ENCODE peak calls at places on chromosomes 4 and X, in eight cellular contexts. One of them, this sample, is unnamed.

GRCh38 chr4:96035727-96036126 is 195.8 kb downstream of the PDHA2 start:
- DNase-seq in activated T-helper 1 cell treated with anti-CD3 and anti-CD28 coated beads, Interleukin-2, amount 50 U/mL, for 16 hours: no peak
- DNase-seq in fibroblast of villous mesenchyme: peak
- DNase-seq in brain microvascular endothelial cell: peak
- DNase-seq in stimulated activated naive B cell treated with anti-CD40 and anti-IgM and Interleukin-4, amounts not matched to agents 10 μg/mL and 1 μg/mL and 100 μg/mL, for 72 hours: no peak
- DNase-seq in upper lobe of right lung: no peak
- DNase-seq in psoas muscle: no peak
- DNase-seq in SK-MEL-5: peak
- DNase-seq in this sample: no peak

GRCh38 chr4:113513376-113513775 is 248.2 kb downstream of the CAMK2D start:
- DNase-seq in activated T-helper 1 cell treated with anti-CD3 and anti-CD28 coated beads, Interleukin-2, amount 50 U/mL, for 16 hours: no peak
- DNase-seq in fibroblast of villous mesenchyme: no peak
- DNase-seq in brain microvascular endothelial cell: no peak
- DNase-seq in stimulated activated naive B cell treated with anti-CD40 and anti-IgM and Interleukin-4, amounts not matched to agents 10 μg/mL and 1 μg/mL and 100 μg/mL, for 72 hours: no peak
- DNase-seq in upper lobe of right lung: no peak
- DNase-seq in psoas muscle: no peak
- DNase-seq in SK-MEL-5: no peak
- DNase-seq in this sample: no peak

GRCh38 chr4:61740950-61741638 is 541.0 kb downstream of the ADGRL3 start:
- DNase-seq in activated T-helper 1 cell treated with anti-CD3 and anti-CD28 coated beads, Interleukin-2, amount 50 U/mL, for 16 hours: no peak
- DNase-seq in fibroblast of villous mesenchyme: no peak
- DNase-seq in brain microvascular endothelial cell: no peak
- DNase-seq in stimulated activated naive B cell treated with anti-CD40 and anti-IgM and Interleukin-4, amounts not matched to agents 10 μg/mL and 1 μg/mL and 100 μg/mL, for 72 hours: no peak
- DNase-seq in upper lobe of right lung: no peak
- DNase-seq in psoas muscle: no peak
- DNase-seq in SK-MEL-5: no peak
- DNase-seq in this sample: no peak

GRCh38 chr4:121100093-121100775 is 27.9 kb upstream of the NDNF start:
- DNase-seq in activated T-helper 1 cell treated with anti-CD3 and anti-CD28 coated beads, Interleukin-2, amount 50 U/mL, for 16 hours: no peak
- DNase-seq in fibroblast of villous mesenchyme: no peak
- DNase-seq in brain microvascular endothelial cell: no peak
- DNase-seq in stimulated activated naive B cell treated with anti-CD40 and anti-IgM and Interleukin-4, amounts not matched to agents 10 μg/mL and 1 μg/mL and 100 μg/mL, for 72 hours: no peak
- DNase-seq in upper lobe of right lung: no peak
- DNase-seq in psoas muscle: no peak
- DNase-seq in SK-MEL-5: no peak
- DNase-seq in this sample: no peak

GRCh38 chr4:42280327-42281095 is 116.8 kb upstream of the SHISA3 start:
- DNase-seq in activated T-helper 1 cell treated with anti-CD3 and anti-CD28 coated beads, Interleukin-2, amount 50 U/mL, for 16 hours: no peak
- DNase-seq in fibroblast of villous mesenchyme: peak
- DNase-seq in brain microvascular endothelial cell: peak
- DNase-seq in stimulated activated naive B cell treated with anti-CD40 and anti-IgM and Interleukin-4, amounts not matched to agents 10 μg/mL and 1 μg/mL and 100 μg/mL, for 72 hours: no peak
- DNase-seq in upper lobe of right lung: no peak
- DNase-seq in psoas muscle: no peak
- DNase-seq in SK-MEL-5: peak
- DNase-seq in this sample: no peak

GRCh38 chr4:2850966-2851782 is 7.5 kb downstream of the ADD1 start:
- DNase-seq in activated T-helper 1 cell treated with anti-CD3 and anti-CD28 coated beads, Interleukin-2, amount 50 U/mL, for 16 hours: no peak
- DNase-seq in fibroblast of villous mesenchyme: peak
- DNase-seq in brain microvascular endothelial cell: no peak
- DNase-seq in stimulated activated naive B cell treated with anti-CD40 and anti-IgM and Interleukin-4, amounts not matched to agents 10 μg/mL and 1 μg/mL and 100 μg/mL, for 72 hours: no peak
- DNase-seq in upper lobe of right lung: no peak
- DNase-seq in psoas muscle: no peak
- DNase-seq in SK-MEL-5: no peak
- DNase-seq in this sample: no peak

GRCh38 chr4:732480-732879 is 26.8 kb downstream of the PCGF3 start:
- DNase-seq in activated T-helper 1 cell treated with anti-CD3 and anti-CD28 coated beads, Interleukin-2, amount 50 U/mL, for 16 hours: no peak
- DNase-seq in fibroblast of villous mesenchyme: no peak
- DNase-seq in brain microvascular endothelial cell: no peak
- DNase-seq in stimulated activated naive B cell treated with anti-CD40 and anti-IgM and Interleukin-4, amounts not matched to agents 10 μg/mL and 1 μg/mL and 100 μg/mL, for 72 hours: no peak
- DNase-seq in upper lobe of right lung: no peak
- DNase-seq in psoas muscle: no peak
- DNase-seq in SK-MEL-5: no peak
- DNase-seq in this sample: no peak

GRCh38 chrX:119398974-119399771 is at the start of gene SLC25A43:
- DNase-seq in activated T-helper 1 cell treated with anti-CD3 and anti-CD28 coated beads, Interleukin-2, amount 50 U/mL, for 16 hours: no peak
- DNase-seq in fibroblast of villous mesenchyme: peak
- DNase-seq in brain microvascular endothelial cell: no peak
- DNase-seq in stimulated activated naive B cell treated with anti-CD40 and anti-IgM and Interleukin-4, amounts not matched to agents 10 μg/mL and 1 μg/mL and 100 μg/mL, for 72 hours: peak
- DNase-seq in upper lobe of right lung: peak
- DNase-seq in psoas muscle: peak
- DNase-seq in SK-MEL-5: peak
- DNase-seq in this sample: no peak

GRCh38 chr4:88814043-88814617 is 116.5 kb upstream of the NAP1L5 start:
- DNase-seq in activated T-helper 1 cell treated with anti-CD3 and anti-CD28 coated beads, Interleukin-2, amount 50 U/mL, for 16 hours: no peak
- DNase-seq in fibroblast of villous mesenchyme: no peak
- DNase-seq in brain microvascular endothelial cell: no peak
- DNase-seq in stimulated activated naive B cell treated with anti-CD40 and anti-IgM and Interleukin-4, amounts not matched to agents 10 μg/mL and 1 μg/mL and 100 μg/mL, for 72 hours: no peak
- DNase-seq in upper lobe of right lung: no peak
- DNase-seq in psoas muscle: no peak
- DNase-seq in SK-MEL-5: no peak
- DNase-seq in this sample: no peak

GRCh38 chr4:901192-901910 is 30.8 kb downstream of the GAK start:
- DNase-seq in activated T-helper 1 cell treated with anti-CD3 and anti-CD28 coated beads, Interleukin-2, amount 50 U/mL, for 16 hours: no peak
- DNase-seq in fibroblast of villous mesenchyme: no peak
- DNase-seq in brain microvascular endothelial cell: no peak
- DNase-seq in stimulated activated naive B cell treated with anti-CD40 and anti-IgM and Interleukin-4, amounts not matched to agents 10 μg/mL and 1 μg/mL and 100 μg/mL, for 72 hours: no peak
- DNase-seq in upper lobe of right lung: no peak
- DNase-seq in psoas muscle: no peak
- DNase-seq in SK-MEL-5: no peak
- DNase-seq in this sample: no peak

GRCh38 chr4:142035556-142035955 is 399.2 kb downstream of the IL15 start:
- DNase-seq in activated T-helper 1 cell treated with anti-CD3 and anti-CD28 coated beads, Interleukin-2, amount 50 U/mL, for 16 hours: no peak
- DNase-seq in fibroblast of villous mesenchyme: no peak
- DNase-seq in brain microvascular endothelial cell: no peak
- DNase-seq in stimulated activated naive B cell treated with anti-CD40 and anti-IgM and Interleukin-4, amounts not matched to agents 10 μg/mL and 1 μg/mL and 100 μg/mL, for 72 hours: no peak
- DNase-seq in upper lobe of right lung: no peak
- DNase-seq in psoas muscle: no peak
- DNase-seq in SK-MEL-5: no peak
- DNase-seq in this sample: no peak

GRCh38 chr4:1241936-1242505 is 6.9 kb downstream of the CTBP1 start:
- DNase-seq in activated T-helper 1 cell treated with anti-CD3 and anti-CD28 coated beads, Interleukin-2, amount 50 U/mL, for 16 hours: no peak
- DNase-seq in fibroblast of villous mesenchyme: no peak
- DNase-seq in brain microvascular endothelial cell: no peak
- DNase-seq in stimulated activated naive B cell treated with anti-CD40 and anti-IgM and Interleukin-4, amounts not matched to agents 10 μg/mL and 1 μg/mL and 100 μg/mL, for 72 hours: no peak
- DNase-seq in upper lobe of right lung: no peak
- DNase-seq in psoas muscle: peak
- DNase-seq in SK-MEL-5: no peak
- DNase-seq in this sample: no peak

GRCh38 chr4:68267433-68267944 is 22.0 kb upstream of the TMPRSS11B start:
- DNase-seq in activated T-helper 1 cell treated with anti-CD3 and anti-CD28 coated beads, Interleukin-2, amount 50 U/mL, for 16 hours: no peak
- DNase-seq in fibroblast of villous mesenchyme: peak
- DNase-seq in brain microvascular endothelial cell: peak
- DNase-seq in stimulated activated naive B cell treated with anti-CD40 and anti-IgM and Interleukin-4, amounts not matched to agents 10 μg/mL and 1 μg/mL and 100 μg/mL, for 72 hours: no peak
- DNase-seq in upper lobe of right lung: no peak
- DNase-seq in psoas muscle: no peak
- DNase-seq in SK-MEL-5: no peak
- DNase-seq in this sample: no peak

GRCh38 chr4:78528327-78528726 is 23.2 kb upstream of the ANXA3 start:
- DNase-seq in activated T-helper 1 cell treated with anti-CD3 and anti-CD28 coated beads, Interleukin-2, amount 50 U/mL, for 16 hours: no peak
- DNase-seq in fibroblast of villous mesenchyme: peak
- DNase-seq in brain microvascular endothelial cell: peak
- DNase-seq in stimulated activated naive B cell treated with anti-CD40 and anti-IgM and Interleukin-4, amounts not matched to agents 10 μg/mL and 1 μg/mL and 100 μg/mL, for 72 hours: no peak
- DNase-seq in upper lobe of right lung: no peak
- DNase-seq in psoas muscle: no peak
- DNase-seq in SK-MEL-5: no peak
- DNase-seq in this sample: no peak

GRCh38 chr4:87843936-87844335 is 11.2 kb downstream of the MEPE start:
- DNase-seq in activated T-helper 1 cell treated with anti-CD3 and anti-CD28 coated beads, Interleukin-2, amount 50 U/mL, for 16 hours: no peak
- DNase-seq in fibroblast of villous mesenchyme: peak
- DNase-seq in brain microvascular endothelial cell: peak
- DNase-seq in stimulated activated naive B cell treated with anti-CD40 and anti-IgM and Interleukin-4, amounts not matched to agents 10 μg/mL and 1 μg/mL and 100 μg/mL, for 72 hours: no peak
- DNase-seq in upper lobe of right lung: no peak
- DNase-seq in psoas muscle: no peak
- DNase-seq in SK-MEL-5: no peak
- DNase-seq in this sample: no peak

GRCh38 chrX:9786839-9787635 is 808 bp downstream of the SHROOM2 start:
- DNase-seq in activated T-helper 1 cell treated with anti-CD3 and anti-CD28 coated beads, Interleukin-2, amount 50 U/mL, for 16 hours: no peak
- DNase-seq in fibroblast of villous mesenchyme: peak
- DNase-seq in brain microvascular endothelial cell: no peak
- DNase-seq in stimulated activated naive B cell treated with anti-CD40 and anti-IgM and Interleukin-4, amounts not matched to agents 10 μg/mL and 1 μg/mL and 100 μg/mL, for 72 hours: no peak
- DNase-seq in upper lobe of right lung: peak
- DNase-seq in psoas muscle: no peak
- DNase-seq in SK-MEL-5: no peak
- DNase-seq in this sample: no peak

GRCh38 chr4:153079824-153080486 is 124.3 kb upstream of the TRIM2 start:
- DNase-seq in activated T-helper 1 cell treated with anti-CD3 and anti-CD28 coated beads, Interleukin-2, amount 50 U/mL, for 16 hours: no peak
- DNase-seq in fibroblast of villous mesenchyme: no peak
- DNase-seq in brain microvascular endothelial cell: no peak
- DNase-seq in stimulated activated naive B cell treated with anti-CD40 and anti-IgM and Interleukin-4, amounts not matched to agents 10 μg/mL and 1 μg/mL and 100 μg/mL, for 72 hours: no peak
- DNase-seq in upper lobe of right lung: no peak
- DNase-seq in psoas muscle: no peak
- DNase-seq in SK-MEL-5: no peak
- DNase-seq in this sample: no peak

GRCh38 chrX:7145454-7145853 is 2.1 kb upstream of the STS start:
- DNase-seq in activated T-helper 1 cell treated with anti-CD3 and anti-CD28 coated beads, Interleukin-2, amount 50 U/mL, for 16 hours: no peak
- DNase-seq in fibroblast of villous mesenchyme: peak
- DNase-seq in brain microvascular endothelial cell: no peak
- DNase-seq in stimulated activated naive B cell treated with anti-CD40 and anti-IgM and Interleukin-4, amounts not matched to agents 10 μg/mL and 1 μg/mL and 100 μg/mL, for 72 hours: no peak
- DNase-seq in upper lobe of right lung: no peak
- DNase-seq in psoas muscle: no peak
- DNase-seq in SK-MEL-5: no peak
- DNase-seq in this sample: no peak

GRCh38 chr4:25178838-25179261 is 18.6 kb upstream of the SEPSECS start:
- DNase-seq in activated T-helper 1 cell treated with anti-CD3 and anti-CD28 coated beads, Interleukin-2, amount 50 U/mL, for 16 hours: no peak
- DNase-seq in fibroblast of villous mesenchyme: no peak
- DNase-seq in brain microvascular endothelial cell: no peak
- DNase-seq in stimulated activated naive B cell treated with anti-CD40 and anti-IgM and Interleukin-4, amounts not matched to agents 10 μg/mL and 1 μg/mL and 100 μg/mL, for 72 hours: no peak
- DNase-seq in upper lobe of right lung: no peak
- DNase-seq in psoas muscle: no peak
- DNase-seq in SK-MEL-5: no peak
- DNase-seq in this sample: no peak